ENCODE peak calls at places on chromosomes 12 and 14, in nine cellular contexts. N, T, B, P, L, R, H, Z and J are unnamed samples.

GRCh38 chr14:65101631-65102440 is 481 bp downstream of the MAX start:
- DNase-seq in N (no peak), T (no peak), B (no peak), P (no peak), L (peak; percentile 32), R (peak; percentile 62), H (no peak), Z (peak; percentile 23), J (no peak)

GRCh38 chr12:85405781-85406522 is 125.9 kb downstream of the ALX1 start:
- DNase-seq in N (no peak), T (no peak), B (peak; percentile 58), P (no peak), L (no peak), R (no peak), H (no peak), Z (no peak), J (no peak)

GRCh38 chr12:64968989-64969819 is 144.8 kb downstream of the TBC1D30 start:
- DNase-seq in N (peak; percentile 67), T (no peak), B (peak; percentile 61), P (no peak), L (no peak), R (no peak), H (no peak), Z (no peak), J (no peak)

GRCh38 chr14:65287264-65288131 is 125.0 kb upstream of the FUT8 start:
- DNase-seq in N (no peak), T (peak; percentile 73), B (no peak), P (no peak), L (no peak), R (no peak), H (peak; percentile 53), Z (peak; percentile 66), J (no peak)

GRCh38 chr12:79300199-79300568 is 390.6 kb downstream of the PAWR start:
- DNase-seq in N (no peak), T (no peak), B (peak; percentile 41), P (no peak), L (no peak), R (no peak), H (no peak), Z (no peak), J (no peak)

GRCh38 chr12:61220337-61220736 is 1039.9 kb upstream of the USP15 start:
- DNase-seq in N (no peak), T (no peak), B (no peak), P (no peak), L (no peak), R (no peak), H (no peak), Z (no peak), J (no peak)

GRCh38 chr12:26359576-26359975 is 164.2 kb downstream of the SSPN start:
- DNase-seq in N (no peak), T (no peak), B (no peak), P (no peak), L (no peak), R (no peak), H (no peak), Z (no peak), J (no peak)

GRCh38 chr14:104784846-104785707 is 10.5 kb downstream of the AKT1 start:
- DNase-seq in N (no peak), T (no peak), B (no peak), P (peak; percentile 70), L (no peak), R (no peak), H (no peak), Z (no peak), J (no peak)

GRCh38 chr12:2324375-2324774 is 271.6 kb downstream of the CACNA1C start:
- DNase-seq in N (no peak), T (no peak), B (no peak), P (peak; percentile 93), L (no peak), R (no peak), H (no peak), Z (no peak), J (no peak)

GRCh38 chr14:84421611-84422010 is 1108.3 kb upstream of the FLRT2 start:
- DNase-seq in N (no peak), T (no peak), B (no peak), P (no peak), L (no peak), R (no peak), H (no peak), Z (no peak), J (no peak)

GRCh38 chr12:113388351-113388750 is 15.3 kb downstream of the SDS start:
- DNase-seq in N (no peak), T (no peak), B (no peak), P (no peak), L (no peak), R (no peak), H (no peak), Z (no peak), J (no peak)

GRCh38 chr12:68609955-68610434 is 704 bp upstream of the RAP1B start:
- DNase-seq in N (peak; percentile 54), T (no peak), B (no peak), P (no peak), L (peak; percentile 55), R (no peak), H (no peak), Z (no peak), J (no peak)

GRCh38 chr14:57390806-57391562 is 598 bp downstream of the NAA30 start:
- DNase-seq in N (peak; percentile 38), T (peak; percentile 59), B (peak; percentile 47), P (peak; percentile 41), L (peak; percentile 94), R (peak; percentile 68), H (peak; percentile 38), Z (peak; percentile 10), J (no peak)

GRCh38 chr14:99232406-99233214 is 39.4 kb downstream of the BCL11B start:
- DNase-seq in N (no peak), T (no peak), B (no peak), P (no peak), L (no peak), R (no peak), H (no peak), Z (no peak), J (no peak)

GRCh38 chr14:58133739-58134138 is 18.3 kb downstream of the ARMH4 start:
- DNase-seq in N (peak; percentile 40), T (no peak), B (peak; percentile 66), P (no peak), L (no peak), R (no peak), H (no peak), Z (no peak), J (no peak)

GRCh38 chr14:103206023-103206481 is 82.8 kb downstream of the TNFAIP2 start:
- DNase-seq in N (no peak), T (no peak), B (no peak), P (no peak), L (no peak), R (no peak), H (no peak), Z (no peak), J (no peak)

GRCh38 chr12:84046869-84047268 is 865.7 kb downstream of the SLC6A15 start:
- DNase-seq in N (no peak), T (no peak), B (no peak), P (no peak), L (no peak), R (no peak), H (no peak), Z (no peak), J (no peak)

GRCh38 chr14:104353921-104354701 is 215.7 kb downstream of the KIF26A start:
- DNase-seq in N (no peak), T (no peak), B (no peak), P (no peak), L (no peak), R (no peak), H (no peak), Z (no peak), J (no peak)

GRCh38 chr12:52777566-52777965 is 421 bp upstream of the KRT76 start:
- DNase-seq in N (no peak), T (no peak), B (no peak), P (no peak), L (no peak), R (no peak), H (no peak), Z (no peak), J (no peak)

GRCh38 chr14:106309423-106309822 is 783.0 kb downstream of the TMEM121 start:
- DNase-seq in N (no peak), T (no peak), B (no peak), P (no peak), L (no peak), R (no peak), H (no peak), Z (no peak), J (no peak)

GRCh38 chr14:24060984-24061913 is 9.4 kb downstream of the CARMIL3 start:
- DNase-seq in N (no peak), T (no peak), B (no peak), P (no peak), L (no peak), R (no peak), H (no peak), Z (no peak), J (no peak)

GRCh38 chr12:117966511-117966910 is 2.3 kb downstream of the KSR2 start:
- DNase-seq in N (no peak), T (no peak), B (no peak), P (no peak), L (no peak), R (no peak), H (no peak), Z (no peak), J (no peak)

GRCh38 chr12:28215021-28215420 is 24.8 kb downstream of the CCDC91 start:
- DNase-seq in N (no peak), T (no peak), B (no peak), P (no peak), L (no peak), R (no peak), H (no peak), Z (no peak), J (no peak)

GRCh38 chr12:57868211-57868610 is 21.7 kb upstream of the CTDSP2 start:
- DNase-seq in N (no peak), T (no peak), B (no peak), P (no peak), L (no peak), R (no peak), H (no peak), Z (no peak), J (no peak)

GRCh38 chr12:119461815-119462214 is 127.3 kb downstream of the CCDC60 start:
- DNase-seq in N (no peak), T (no peak), B (no peak), P (no peak), L (peak; percentile 33), R (no peak), H (no peak), Z (no peak), J (no peak)

GRCh38 chr12:125092872-125093680 is 27.8 kb downstream of the AACS start:
- DNase-seq in N (no peak), T (no peak), B (peak; percentile 45), P (no peak), L (no peak), R (no peak), H (no peak), Z (no peak), J (peak; percentile 73)

GRCh38 chr12:114678028-114678427 is 5.9 kb downstream of the TBX3 start:
- DNase-seq in N (no peak), T (no peak), B (no peak), P (no peak), L (no peak), R (no peak), H (no peak), Z (no peak), J (no peak)

GRCh38 chr14:78007160-78007559 is 163.0 kb upstream of the NRXN3 start:
- DNase-seq in N (no peak), T (no peak), B (peak; percentile 33), P (no peak), L (no peak), R (no peak), H (no peak), Z (no peak), J (no peak)

GRCh38 chr14:32087173-32087861 is 10.2 kb downstream of the ARHGAP5 start:
- DNase-seq in N (peak; percentile 89), T (no peak), B (peak; percentile 88), P (no peak), L (peak; percentile 5), R (no peak), H (no peak), Z (no peak), J (no peak)

GRCh38 chr14:22379727-22380126 is 209.3 kb downstream of the DAD1 start:
- DNase-seq in N (no peak), T (no peak), B (peak; percentile 60), P (no peak), L (no peak), R (no peak), H (no peak), Z (no peak), J (no peak)